ENCODE peak calls at places on chromosomes 1 and 21, in eight cellular contexts. E, H, Z, L, M, N, T and J are unnamed samples.

GRCh38 chr1:41360074-41361027 is 883 bp upstream of the FOXO6 start:
- DNase-seq in E (no peak), H (no peak), Z (peak), L (no peak), M (no peak), N (no peak), T (peak), J (no peak)

GRCh38 chr1:90973897-90974798 is 47.7 kb downstream of the ZNF644 start:
- DNase-seq in E (no peak), H (peak), Z (no peak), L (peak), M (no peak), N (peak), T (no peak), J (peak)

GRCh38 chr1:45375104-45376090 is 35.2 kb upstream of the MUTYH start:
- DNase-seq in E (no peak), H (no peak), Z (no peak), L (no peak), M (no peak), N (no peak), T (no peak), J (no peak)

GRCh38 chr21:35603471-35603870 is 456.9 kb downstream of the SETD4 start:
- DNase-seq in E (no peak), H (no peak), Z (no peak), L (no peak), M (no peak), N (no peak), T (no peak), J (no peak)

GRCh38 chr1:57632401-57632800 is 208.5 kb upstream of the DAB1 start:
- DNase-seq in E (no peak), H (peak), Z (no peak), L (peak), M (no peak), N (peak), T (no peak), J (no peak)

GRCh38 chr1:3924871-3925655 is 25.0 kb upstream of the C1orf174 start:
- DNase-seq in E (no peak), H (no peak), Z (no peak), L (peak), M (no peak), N (no peak), T (no peak), J (no peak)

GRCh38 chr1:160836981-160837557 is 25.6 kb downstream of the CD244 start:
- DNase-seq in E (no peak), H (no peak), Z (no peak), L (no peak), M (no peak), N (no peak), T (peak), J (no peak)

GRCh38 chr1:248670003-248670402 is 14.7 kb upstream of the OR2T27 start:
- DNase-seq in E (no peak), H (peak), Z (no peak), L (peak), M (no peak), N (no peak), T (no peak), J (no peak)

GRCh38 chr1:59686170-59686569 is 128.6 kb upstream of the HOOK1 start:
- DNase-seq in E (no peak), H (no peak), Z (no peak), L (no peak), M (no peak), N (no peak), T (no peak), J (no peak)

GRCh38 chr1:247102381-247102780 is 1.8 kb downstream of the ZNF669 start:
- DNase-seq in E (no peak), H (peak), Z (no peak), L (peak), M (no peak), N (peak), T (no peak), J (peak)

GRCh38 chr1:202818819-202819218 is 8.1 kb downstream of the PCAT6 start:
- DNase-seq in E (no peak), H (no peak), Z (no peak), L (no peak), M (no peak), N (no peak), T (no peak), J (no peak)

GRCh38 chr1:155179107-155180031 is 5.7 kb downstream of the TRIM46 start:
- DNase-seq in E (no peak), H (no peak), Z (peak), L (no peak), M (no peak), N (no peak), T (peak), J (no peak)

GRCh38 chr1:60283690-60284089 is 210.1 kb upstream of the C1orf87 start:
- DNase-seq in E (no peak), H (no peak), Z (no peak), L (peak), M (no peak), N (peak), T (no peak), J (no peak)

GRCh38 chr1:153509729-153510354 is 25.9 kb downstream of the S100A6 start:
- DNase-seq in E (peak), H (no peak), Z (peak), L (peak), M (no peak), N (no peak), T (no peak), J (no peak)

GRCh38 chr1:204637985-204638356 is 47.6 kb downstream of the LRRN2 start:
- DNase-seq in E (no peak), H (no peak), Z (no peak), L (peak), M (no peak), N (peak), T (no peak), J (peak)

GRCh38 chr1:46183119-46183842 is 7.0 kb upstream of the P3R3URF start:
- DNase-seq in E (peak), H (peak), Z (peak), L (peak), M (peak), N (peak), T (peak), J (peak)

GRCh38 chr1:59752556-59753412 is 62.0 kb upstream of the HOOK1 start:
- DNase-seq in E (no peak), H (no peak), Z (no peak), L (no peak), M (no peak), N (no peak), T (no peak), J (no peak)

GRCh38 chr21:15273244-15273643 is 208.4 kb upstream of the NRIP1 start:
- DNase-seq in E (no peak), H (no peak), Z (no peak), L (no peak), M (no peak), N (no peak), T (no peak), J (no peak)

GRCh38 chr21:29164330-29164942 is 34.0 kb downstream of the MAP3K7CL start:
- DNase-seq in E (no peak), H (peak), Z (no peak), L (peak), M (no peak), N (peak), T (no peak), J (peak)

GRCh38 chr1:218705911-218706893 is 361.1 kb downstream of the TGFB2 start:
- DNase-seq in E (peak), H (peak), Z (no peak), L (peak), M (peak), N (peak), T (no peak), J (peak)

GRCh38 chr1:179757958-179758357 is 14.9 kb downstream of the FAM163A start:
- DNase-seq in E (no peak), H (no peak), Z (no peak), L (no peak), M (no peak), N (no peak), T (no peak), J (no peak)

GRCh38 chr1:207646891-207647290 is 2.0 kb downstream of the CR1L start:
- DNase-seq in E (no peak), H (no peak), Z (no peak), L (no peak), M (no peak), N (no peak), T (no peak), J (no peak)

GRCh38 chr1:207644852-207645631 is at the start of gene CR1L:
- DNase-seq in E (peak), H (peak), Z (peak), L (peak), M (no peak), N (peak), T (peak), J (peak)

GRCh38 chr1:207644479-207644851 is 468 bp upstream of the CR1L start:
- DNase-seq in E (no peak), H (no peak), Z (no peak), L (no peak), M (no peak), N (no peak), T (no peak), J (no peak)

GRCh38 chr1:207647966-207648906 is 3.3 kb downstream of the CR1L start:
- DNase-seq in E (no peak), H (no peak), Z (no peak), L (no peak), M (no peak), N (no peak), T (no peak), J (no peak)

DNA sequence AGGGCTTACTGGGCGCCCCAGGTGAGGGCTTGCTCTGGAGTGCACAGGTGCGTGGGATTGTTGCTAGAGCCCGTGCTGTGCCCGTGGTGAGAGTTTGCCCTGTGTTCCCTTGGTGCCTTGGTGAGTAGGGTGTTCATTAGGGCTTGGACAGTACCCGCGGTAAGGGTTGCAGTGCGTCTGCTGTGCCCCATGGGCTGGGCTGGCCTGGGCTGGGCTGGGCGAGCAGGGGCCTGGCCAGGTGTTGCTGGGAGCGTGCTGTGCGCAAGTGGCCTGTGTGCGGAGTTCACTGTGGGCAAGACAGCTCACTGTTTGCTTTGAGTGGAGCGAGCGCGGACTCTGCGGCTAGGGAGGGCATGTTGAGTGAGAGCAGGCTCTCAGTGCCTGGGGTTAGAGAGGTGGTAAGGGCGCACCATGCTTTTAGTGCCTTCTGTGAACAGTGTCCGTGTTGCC is 724 bp downstream of the CR1L start:
- DNase-seq in E (no peak), H (no peak), Z (no peak), L (no peak), M (no peak), N (no peak), T (no peak), J (no peak)
- H3K4me3 ChIP-seq in E (no peak), H (peak), Z (no peak), L (peak), M (no peak), N (peak), T (peak), J (peak)

DNA sequence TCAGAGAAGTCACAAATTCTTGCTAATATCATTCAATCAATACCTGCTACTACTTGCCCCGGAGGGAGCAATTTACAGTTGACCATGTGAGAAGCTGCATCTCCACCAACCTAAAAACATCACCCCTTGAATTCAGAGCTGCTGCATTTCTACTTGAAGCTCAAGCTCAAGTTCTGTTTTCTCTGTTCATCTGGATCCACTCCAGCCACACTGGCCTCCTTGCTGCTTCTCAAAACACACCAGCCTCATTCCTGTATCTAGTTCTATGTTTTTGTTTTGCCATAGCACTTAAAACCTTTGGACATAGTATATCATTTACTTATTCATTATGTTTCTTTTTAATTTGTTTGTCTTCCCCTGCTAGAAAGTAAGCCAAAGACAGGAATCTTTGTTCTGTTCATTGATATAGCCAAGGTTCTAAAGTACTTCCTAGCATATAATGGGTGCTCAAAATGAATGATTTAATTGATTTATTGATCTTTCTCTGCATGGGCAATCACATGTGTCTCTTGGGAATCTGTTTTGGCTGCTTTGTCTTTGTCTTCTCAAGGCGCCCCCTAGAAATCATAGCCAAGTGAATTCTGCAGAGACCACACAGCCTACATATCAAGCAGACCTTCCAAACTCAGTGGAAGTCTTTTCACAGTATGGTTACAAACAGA is 23.6 kb downstream of the SYF2 start:
- DNase-seq in E (no peak), H (no peak), Z (no peak), L (no peak), M (no peak), N (no peak), T (no peak), J (no peak)
- TF ChIP-seq CTCF in E (no peak), H (no peak), Z (no peak), L (no peak), M (no peak), N (no peak), T (no peak), J (no peak)

GRCh38 chr1:63774617-63775417 is 1.0 kb downstream of the ROR1 start:
- DNase-seq in E (peak), H (peak), Z (peak), L (peak), M (no peak), N (peak), T (peak), J (peak)
- H3K4me3 ChIP-seq in E (peak), H (peak), Z (peak), L (peak), M (peak), N (peak), T (peak), J (peak)

GRCh38 chr1:192732787-192733186 is 76.1 kb upstream of the RGS2 start:
- DNase-seq in E (no peak), H (no peak), Z (no peak), L (no peak), M (no peak), N (no peak), T (no peak), J (no peak)
- TF ChIP-seq CTCF in E (no peak), H (no peak), Z (no peak), L (peak), M (peak), N (no peak), T (no peak), J (no peak)

GRCh38 chr1:226626577-226626956 is 78.0 kb downstream of the STUM start:
- DNase-seq in E (peak), H (peak), Z (peak), L (peak), M (peak), N (peak), T (peak), J (peak)

GRCh38 chr1:226625326-226625725 is 76.8 kb downstream of the STUM start:
- DNase-seq in E (no peak), H (no peak), Z (peak), L (no peak), M (no peak), N (no peak), T (peak), J (no peak)

GRCh38 chr1:226624526-226624925 is 76.0 kb downstream of the STUM start:
- DNase-seq in E (no peak), H (no peak), Z (peak), L (peak), M (no peak), N (peak), T (peak), J (peak)

GRCh38 chr1:226627050-226627755 is 78.6 kb downstream of the STUM start:
- DNase-seq in E (no peak), H (no peak), Z (peak), L (no peak), M (no peak), N (no peak), T (peak), J (no peak)

GRCh38 chr1:226625832-226626576 is 77.4 kb downstream of the STUM start:
- DNase-seq in E (no peak), H (no peak), Z (peak), L (no peak), M (no peak), N (no peak), T (peak), J (no peak)
- H3K4me3 ChIP-seq in E (no peak), H (no peak), Z (no peak), L (no peak), M (no peak), N (no peak), T (peak), J (no peak)

DNA sequence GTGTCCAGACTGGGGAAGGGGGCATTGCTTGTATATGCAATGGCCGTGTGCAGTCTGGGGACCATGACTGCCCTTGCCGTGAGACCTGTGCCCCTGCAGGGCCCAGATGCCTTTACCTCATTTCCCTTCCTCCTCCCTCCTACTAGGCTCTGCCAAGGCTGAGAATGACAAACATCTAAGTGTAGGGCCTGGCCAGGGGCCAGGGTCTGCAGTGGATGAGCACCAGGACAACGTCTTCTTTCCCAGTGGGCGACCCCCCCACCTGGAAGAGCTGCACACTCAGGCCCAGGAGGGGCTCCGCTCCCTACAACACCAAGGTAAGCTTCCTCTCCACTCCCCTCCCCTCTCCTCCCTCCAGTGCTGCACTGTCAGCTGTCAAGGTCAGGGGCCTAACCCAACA is 49.5 kb downstream of the YARS1 start:
- DNase-seq in E (no peak), H (no peak), Z (peak), L (peak), M (no peak), N (no peak), T (no peak), J (no peak)
- TF ChIP-seq CTCF in E (no peak), H (no peak), Z (no peak), L (no peak), M (no peak), N (no peak), T (no peak), J (no peak)

GRCh38 chr1:211938473-211939080 is 96.8 kb downstream of the INTS7 start:
- DNase-seq in E (no peak), H (no peak), Z (no peak), L (no peak), M (no peak), N (no peak), T (no peak), J (peak)
- H3K4me3 ChIP-seq in E (no peak), H (no peak), Z (peak), L (no peak), M (no peak), N (no peak), T (peak), J (peak)

GRCh38 chr21:27213328-27213727 is 246.4 kb upstream of the ADAMTS5 start:
- DNase-seq in E (no peak), H (no peak), Z (no peak), L (peak), M (no peak), N (no peak), T (no peak), J (peak)
- TF ChIP-seq CTCF in E (no peak), H (no peak), Z (no peak), L (peak), M (no peak), N (peak), T (no peak), J (peak)

GRCh38 chr1:53731779-53732305 is 7.1 kb downstream of the GLIS1 start:
- DNase-seq in E (no peak), H (peak), Z (no peak), L (peak), M (no peak), N (peak), T (no peak), J (no peak)

GRCh38 chr1:53732409-53732808 is 6.6 kb downstream of the GLIS1 start:
- DNase-seq in E (no peak), H (no peak), Z (no peak), L (peak), M (no peak), N (no peak), T (no peak), J (no peak)

GRCh38 chr1:53733975-53734649 is 4.9 kb downstream of the GLIS1 start:
- DNase-seq in E (no peak), H (peak), Z (no peak), L (peak), M (peak), N (peak), T (no peak), J (peak)

GRCh38 chr1:53733447-53733931 is 5.5 kb downstream of the GLIS1 start:
- DNase-seq in E (no peak), H (peak), Z (no peak), L (no peak), M (no peak), N (peak), T (no peak), J (no peak)

GRCh38 chr1:53732912-53733317 is 6.0 kb downstream of the GLIS1 start:
- DNase-seq in E (no peak), H (peak), Z (no peak), L (peak), M (no peak), N (peak), T (no peak), J (peak)
- H3K4me3 ChIP-seq in E (no peak), H (peak), Z (no peak), L (peak), M (no peak), N (peak), T (no peak), J (no peak)